ENCODE peak calls at places on chromosome 10, in nine cellular contexts. X is HL-60; N is lung microvascular endothelial cell; U is Right ventricle myocardium superior; B is GM20000; V is stimulated activated CD8-positive, alpha-beta memory T cell treated with anti-CD3 and anti-CD28 coated beads, Interleukin-7, amount 100 ng/mL, for 4 hours; A is EH; C is Calu3; F is uterus. I is an unnamed sample.

GRCh38 chr10:70359017-70359550 is 23.3 kb downstream of the LRRC20 start:
- DNase-seq in X (no peak), N (no peak), U (no peak), B (no peak), V (no peak), A (no peak), C (no peak), F (no peak), I (no peak)

GRCh38 chr10:29389935-29390334 is 101.1 kb downstream of the LYZL1 start:
- DNase-seq in X (no peak), N (peak), U (no peak), B (no peak), V (no peak), A (no peak), C (no peak), F (no peak), I (peak)

GRCh38 chr10:68330852-68331454 is 911 bp upstream of the HNRNPH3 start:
- DNase-seq in X (peak), N (no peak), U (peak), B (no peak), V (no peak), A (no peak), C (peak), F (peak), I (peak)

GRCh38 chr10:97333351-97333600 is 1.3 kb downstream of the FRAT2 start:
- DNase-seq in X (no peak), N (peak), U (no peak), B (peak), V (no peak), A (peak), C (peak), F (no peak), I (peak)

GRCh38 chr10:116511365-116511764 is 34.4 kb upstream of the PNLIP start:
- DNase-seq in X (no peak), N (no peak), U (no peak), B (no peak), V (no peak), A (no peak), C (no peak), F (no peak), I (no peak)

GRCh38 chr10:117253908-117254307 is 13.0 kb downstream of the SLC18A2 start:
- DNase-seq in X (no peak), N (no peak), U (no peak), B (no peak), V (no peak), A (no peak), C (no peak), F (no peak), I (no peak)

GRCh38 chr10:83212632-83213349 is 926.5 kb upstream of the GHITM start:
- DNase-seq in X (no peak), N (no peak), U (no peak), B (no peak), V (no peak), A (peak), C (no peak), F (no peak), I (peak)

GRCh38 chr10:42991442-42992098 is 85.3 kb upstream of the RET start:
- DNase-seq in X (no peak), N (no peak), U (no peak), B (no peak), V (no peak), A (no peak), C (no peak), F (no peak), I (no peak)

GRCh38 chr10:107970512-107970911 is 806.0 kb upstream of the SORCS1 start:
- DNase-seq in X (no peak), N (no peak), U (no peak), B (no peak), V (no peak), A (no peak), C (no peak), F (no peak), I (no peak)

GRCh38 chr10:125878957-125879835 is 1.9 kb downstream of the DHX32 start:
- DNase-seq in X (no peak), N (peak), U (no peak), B (no peak), V (no peak), A (peak), C (peak), F (no peak), I (peak)

GRCh38 chr10:5570979-5571810 is 46.4 kb downstream of the CALML3 start:
- DNase-seq in X (no peak), N (no peak), U (peak), B (no peak), V (no peak), A (no peak), C (no peak), F (no peak), I (no peak)

GRCh38 chr10:89392974-89393373 is 551 bp downstream of the IFIT1 start:
- DNase-seq in X (peak), N (peak), U (no peak), B (no peak), V (no peak), A (peak), C (no peak), F (peak), I (peak)

GRCh38 chr10:72334196-72334831 is 20.4 kb downstream of the DNAJB12 start:
- DNase-seq in X (no peak), N (peak), U (no peak), B (no peak), V (no peak), A (no peak), C (no peak), F (peak), I (no peak)

GRCh38 chr10:43333653-43334052 is 37.8 kb upstream of the FXYD4 start:
- DNase-seq in X (no peak), N (no peak), U (no peak), B (no peak), V (no peak), A (no peak), C (no peak), F (no peak), I (no peak)

GRCh38 chr10:112290054-112290373 is 6.8 kb downstream of the TECTB start:
- DNase-seq in X (no peak), N (no peak), U (no peak), B (no peak), V (no peak), A (no peak), C (no peak), F (no peak), I (no peak)

GRCh38 chr10:4708123-4708759 is 117.8 kb upstream of the AKR1E2 start:
- DNase-seq in X (no peak), N (peak), U (no peak), B (no peak), V (no peak), A (no peak), C (peak), F (no peak), I (no peak)

GRCh38 chr10:128527730-128528129 is 401.5 kb upstream of the MKI67 start:
- DNase-seq in X (no peak), N (no peak), U (no peak), B (no peak), V (no peak), A (no peak), C (no peak), F (no peak), I (no peak)

GRCh38 chr10:119377431-119377830 is 165.1 kb downstream of the RGS10 start:
- DNase-seq in X (no peak), N (no peak), U (peak), B (no peak), V (no peak), A (no peak), C (no peak), F (no peak), I (no peak)

GRCh38 chr10:78914502-78915330 is 154.1 kb upstream of the ZMIZ1 start:
- DNase-seq in X (no peak), N (no peak), U (peak), B (no peak), V (no peak), A (peak), C (no peak), F (peak), I (peak)

GRCh38 chr10:73043319-73043718 is 53.3 kb downstream of the P4HA1 start:
- DNase-seq in X (no peak), N (no peak), U (no peak), B (no peak), V (no peak), A (no peak), C (no peak), F (no peak), I (no peak)

GRCh38 chr10:129741280-129741977 is 222.6 kb downstream of the EBF3 start:
- DNase-seq in X (no peak), N (no peak), U (peak), B (no peak), V (no peak), A (no peak), C (no peak), F (no peak), I (no peak)

I was measured in fibroblast of the aortic adventitia.